ENCODE peak calls at places on chromosomes 3 and 15, in eight cellular contexts. S is colonic mucosa, O is AG04449, G is mucosa of descending colon, W is mesothelial cell of epicardium, B is left ventricle myocardium inferior, H is BJ, Z is psoas muscle. C is an unnamed sample.

GRCh38 chr15:81069356-81069755 is 64.7 kb upstream of the CFAP161 start:
- DNase-seq in H (no peak), B (no peak), G (no peak), W (no peak), Z (no peak), S (no peak), O (no peak), C (no peak)

GRCh38 chr15:63166219-63166618 is 8.9 kb upstream of the RPS27L start:
- DNase-seq in Z (no peak), G (no peak), W (no peak), S (no peak), O (no peak), H (no peak), B (no peak), C (no peak)

GRCh38 chr3:159139326-159139725 is 337.5 kb downstream of the MFSD1 start:
- DNase-seq in H (no peak), B (no peak), W (no peak), G (no peak), Z (no peak), S (no peak), O (no peak), C (no peak)

GRCh38 chr3:113254171-113254947 is 43.0 kb downstream of the BOC start:
- DNase-seq in O (no peak), G (no peak), B (no peak), W (no peak), H (no peak), Z (no peak), S (no peak), C (no peak)

GRCh38 chr3:128432898-128433629 is 33.6 kb downstream of the DNAJB8 start:
- DNase-seq in S (no peak), O (no peak), Z (no peak), B (no peak), H (no peak), W (no peak), G (no peak), C (no peak)

GRCh38 chr3:50342818-50343633 is 2.4 kb upstream of the RASSF1 start:
- DNase-seq in Z (no peak), G (no peak), W (no peak), S (peak), B (no peak), H (no peak), O (no peak), C (no peak)

GRCh38 chr3:168061332-168061996 is 34.3 kb downstream of the GOLIM4 start:
- DNase-seq in B (no peak), Z (no peak), S (no peak), H (no peak), O (no peak), G (no peak), W (no peak), C (no peak)

GRCh38 chr3:33184863-33185262 is 33.7 kb downstream of the SUSD5 start:
- DNase-seq in G (no peak), O (no peak), H (no peak), S (no peak), Z (no peak), B (no peak), W (no peak), C (no peak)

GRCh38 chr3:66441124-66441523 is 59.7 kb downstream of the LRIG1 start:
- DNase-seq in H (no peak), Z (no peak), W (no peak), B (no peak), G (no peak), S (no peak), O (no peak), C (no peak)

GRCh38 chr15:79593119-79593869 is 161.2 kb downstream of the MINAR1 start:
- DNase-seq in O (no peak), Z (no peak), B (no peak), H (no peak), W (no peak), G (no peak), S (no peak), C (no peak)

GRCh38 chr3:64316971-64317370 is 91.7 kb upstream of the PRICKLE2 start:
- DNase-seq in G (no peak), B (no peak), Z (no peak), O (no peak), H (no peak), W (no peak), S (no peak), C (no peak)

GRCh38 chr3:117587416-117587815 is 877.8 kb downstream of the TUSC7 start:
- DNase-seq in B (no peak), Z (no peak), H (no peak), S (no peak), O (no peak), G (no peak), W (no peak), C (no peak)

GRCh38 chr3:55549172-55549571 is 62.1 kb upstream of the WNT5A start:
- DNase-seq in O (peak), S (no peak), H (peak), G (no peak), Z (no peak), W (no peak), B (no peak), C (no peak)

GRCh38 chr15:96416934-96417759 is 86.6 kb downstream of the NR2F2 start:
- DNase-seq in B (no peak), Z (no peak), H (no peak), S (no peak), W (no peak), O (no peak), G (no peak), C (no peak)

GRCh38 chr15:34147371-34148140 is 45.7 kb downstream of the PGBD4 start:
- DNase-seq in W (no peak), B (no peak), H (no peak), G (no peak), S (no peak), Z (no peak), O (no peak), C (no peak)

GRCh38 chr3:53750253-53751210 is 95.7 kb downstream of the CHDH start:
- DNase-seq in W (no peak), H (no peak), O (no peak), B (peak), S (no peak), Z (no peak), G (no peak), C (no peak)

GRCh38 chr15:77034620-77035467 is 36.1 kb downstream of the TSPAN3 start:
- DNase-seq in H (no peak), W (peak), G (peak), S (peak), Z (peak), B (no peak), O (no peak), C (peak)

GRCh38 chr15:54618120-54618519 is 578.6 kb downstream of the RSL24D1 start:
- DNase-seq in B (no peak), H (no peak), S (no peak), G (no peak), O (no peak), W (no peak), Z (no peak), C (no peak)

GRCh38 chr3:183192650-183193300 is 30.2 kb upstream of the LAMP3 start:
- DNase-seq in S (no peak), W (no peak), H (no peak), Z (no peak), B (no peak), G (no peak), O (no peak), C (no peak)

GRCh38 chr3:135739755-135740154 is 225.8 kb upstream of the PPP2R3A start:
- DNase-seq in H (no peak), B (no peak), O (no peak), W (no peak), G (no peak), S (no peak), Z (no peak), C (no peak)

GRCh38 chr3:188244395-188244861 is 90.5 kb downstream of the LPP start:
- DNase-seq in H (no peak), W (no peak), B (no peak), O (peak), G (no peak), S (no peak), Z (no peak), C (no peak)

GRCh38 chr3:50674349-50675178 is at the start of gene DOCK3:
- DNase-seq in Z (peak), W (peak), B (peak), H (no peak), O (no peak), S (peak), G (peak), C (peak)

GRCh38 chr15:76177491-76178040 is 117.8 kb downstream of the TMEM266 start:
- DNase-seq in S (no peak), B (peak), G (no peak), W (no peak), O (no peak), Z (peak), H (peak), C (no peak)

GRCh38 chr3:188578579-188579363 is 424.8 kb downstream of the LPP start:
- DNase-seq in Z (peak), O (peak), B (peak), S (no peak), G (no peak), H (no peak), W (no peak), C (no peak)

GRCh38 chr15:56978898-56979662 is 60.6 kb downstream of the TCF12 start:
- DNase-seq in S (no peak), H (no peak), W (no peak), O (peak), B (no peak), G (no peak), Z (no peak), C (no peak)

GRCh38 chr15:38688761-38689160 is 124.1 kb upstream of the RASGRP1 start:
- DNase-seq in Z (no peak), S (no peak), G (no peak), B (no peak), H (no peak), W (no peak), O (no peak), C (no peak)

GRCh38 chr3:177875786-177876476 is 660.3 kb upstream of the KCNMB2 start:
- DNase-seq in S (no peak), W (no peak), H (no peak), O (no peak), B (no peak), Z (no peak), G (no peak), C (no peak)

GRCh38 chr3:113223831-113224240 is 12.5 kb downstream of the BOC start:
- DNase-seq in B (no peak), H (no peak), Z (no peak), W (no peak), O (no peak), S (no peak), G (no peak), C (no peak)

GRCh38 chr3:66931286-66931685 is 66.8 kb upstream of the KBTBD8 start:
- DNase-seq in W (no peak), B (no peak), S (no peak), Z (no peak), H (no peak), G (no peak), O (no peak), C (no peak)

GRCh38 chr15:95620934-95621579 is 709.4 kb upstream of the NR2F2 start:
- DNase-seq in B (no peak), Z (no peak), O (no peak), W (no peak), H (no peak), S (no peak), G (no peak), C (no peak)

GRCh38 chr3:177836671-177837070 is 639.4 kb upstream of the TBL1XR1 start:
- DNase-seq in Z (no peak), B (no peak), W (no peak), O (no peak), S (no peak), H (no peak), G (no peak), C (no peak)

GRCh38 chr3:132253262-132253878 is 63.8 kb upstream of the ACP3 start:
- DNase-seq in Z (no peak), W (no peak), B (no peak), S (peak), O (no peak), H (no peak), G (no peak), C (peak)

GRCh38 chr3:186605561-186606545 is 7.0 kb upstream of the AHSG start:
- DNase-seq in W (no peak), S (no peak), H (no peak), O (no peak), Z (no peak), G (no peak), B (no peak), C (no peak)

GRCh38 chr3:186612721-186613636 is at the start of gene AHSG:
- DNase-seq in W (no peak), O (no peak), H (no peak), B (no peak), G (no peak), S (no peak), Z (no peak), C (no peak)

GRCh38 chr3:186608624-186609215 is 4.1 kb upstream of the AHSG start:
- DNase-seq in O (no peak), B (no peak), Z (no peak), S (no peak), H (no peak), W (no peak), G (no peak), C (no peak)

GRCh38 chr3:186612065-186612464 is 795 bp upstream of the AHSG start:
- DNase-seq in G (no peak), H (no peak), Z (no peak), S (no peak), W (no peak), B (no peak), O (no peak), C (no peak)

DNA sequence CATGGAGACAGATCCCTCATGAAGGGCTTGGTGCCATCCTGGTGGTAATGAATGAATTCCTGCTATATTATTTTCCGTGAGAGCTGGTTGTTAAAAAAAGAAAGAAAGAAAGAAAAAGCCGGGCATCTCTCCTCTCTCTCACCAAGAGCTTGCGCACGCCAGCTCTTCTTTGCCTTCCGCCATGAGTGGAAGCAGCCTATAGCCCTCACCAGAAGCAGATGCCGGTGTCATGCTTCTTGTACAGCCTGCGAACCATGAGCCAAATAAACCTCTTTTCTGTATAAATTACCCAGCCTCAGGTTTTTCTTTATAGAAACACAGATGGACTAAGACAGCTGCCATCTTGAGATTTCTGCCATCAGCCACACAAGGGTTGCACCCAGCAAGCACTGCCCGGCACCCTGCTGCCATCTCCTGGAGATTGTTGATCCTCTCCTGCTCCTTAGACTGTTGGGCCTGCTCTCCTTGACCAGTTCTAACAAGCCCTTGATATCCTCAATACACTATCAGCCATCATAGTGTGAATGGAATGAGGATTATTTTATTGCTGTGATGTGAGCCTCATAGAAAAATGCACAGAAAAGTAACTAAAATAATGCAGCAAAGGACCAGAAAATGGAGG is 3.5 kb upstream of the AHSG start:
- DNase-seq in G (no peak), S (peak), B (no peak), Z (no peak), O (no peak), H (no peak), W (no peak), C (no peak)
- TF ChIP-seq CTCF in G (no peak), S (no peak), B (peak), Z (no peak), O (peak), H (peak), W (no peak), C (peak)

GRCh38 chr15:65962187-65962586 is 92.9 kb downstream of the RAB11A start:
- DNase-seq in S (no peak), O (no peak), W (no peak), B (no peak), G (no peak), Z (no peak), H (no peak), C (no peak)
- TF ChIP-seq CTCF in S (no peak), O (no peak), W (no peak), B (peak), G (no peak), Z (peak), H (no peak), C (no peak)

DNA sequence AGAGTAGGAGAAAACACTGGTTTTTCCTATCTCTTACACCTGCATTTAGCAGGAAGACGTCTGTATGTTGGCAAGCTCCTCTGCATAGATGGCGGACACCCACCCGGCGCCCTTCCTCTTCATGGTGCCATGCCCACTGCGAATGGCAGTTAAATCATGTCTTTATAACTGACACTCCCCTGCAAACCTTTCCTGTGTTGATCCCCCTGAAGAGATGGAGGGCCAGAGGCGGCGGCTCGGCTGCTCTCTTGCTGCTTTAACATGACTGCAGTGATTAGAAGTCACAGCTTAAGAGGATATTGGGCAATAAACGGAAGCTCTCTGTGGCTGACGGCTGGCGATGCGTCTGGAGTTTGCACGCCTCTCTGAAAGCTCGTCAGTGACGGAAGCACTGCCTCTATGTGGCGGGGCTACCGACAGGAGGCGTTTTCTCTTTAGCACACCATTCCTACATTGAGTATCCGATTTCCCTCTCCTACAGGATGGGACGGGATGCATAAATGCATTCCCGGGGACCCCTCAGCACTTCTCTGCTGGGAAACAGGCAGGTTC is 25.5 kb upstream of the SNRPA1 start:
- DNase-seq in G (peak), W (no peak), B (peak), O (no peak), H (no peak), S (no peak), Z (peak), C (no peak)
- TF ChIP-seq CTCF in G (no peak), W (no peak), B (no peak), O (peak), H (peak), S (no peak), Z (no peak), C (peak)

DNA sequence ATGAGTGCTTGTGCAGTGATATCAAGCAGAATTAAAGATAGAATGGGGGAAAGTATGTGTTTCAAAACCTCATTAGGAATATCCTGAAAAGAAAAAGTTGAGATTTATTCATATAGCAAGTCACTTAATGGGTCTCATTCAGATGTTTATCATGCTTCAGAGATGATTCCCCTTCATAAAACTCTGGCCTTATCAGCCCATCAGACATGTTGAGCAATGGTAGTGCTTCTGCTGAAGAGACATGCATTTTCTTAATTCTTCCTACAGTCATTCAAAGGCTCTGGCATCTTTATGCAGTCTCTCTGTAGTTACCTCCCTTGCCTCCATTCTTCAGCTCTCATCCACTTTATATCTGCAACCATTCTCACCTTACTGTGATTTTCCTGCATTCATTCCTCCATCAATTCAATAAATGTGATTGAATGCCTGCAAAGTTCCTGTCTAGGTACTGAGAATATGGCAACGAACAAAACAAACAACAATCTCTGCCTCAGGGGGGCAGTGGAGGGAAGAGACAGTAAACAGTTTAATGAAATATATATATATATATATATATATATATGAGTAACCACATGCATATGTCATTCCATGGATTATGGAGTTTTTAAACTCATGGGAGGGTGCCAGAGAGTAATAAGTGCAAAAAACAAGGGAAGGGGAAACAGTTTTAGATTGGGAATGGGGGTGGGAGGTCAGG is 138.5 kb downstream of the NECTIN3 start:
- DNase-seq in W (no peak), Z (no peak), B (no peak), O (peak), H (peak), G (no peak), S (no peak), C (no peak)
- TF ChIP-seq CTCF in W (no peak), Z (no peak), B (no peak), O (no peak), H (peak), G (no peak), S (no peak), C (no peak)

GRCh38 chr3:43249405-43249804 is 36.9 kb upstream of the SNRK start:
- DNase-seq in H (no peak), S (no peak), G (no peak), O (no peak), W (no peak), B (no peak), Z (no peak), C (no peak)
- TF ChIP-seq CTCF in H (no peak), S (no peak), G (no peak), O (no peak), W (no peak), B (no peak), Z (no peak), C (no peak)

DNA sequence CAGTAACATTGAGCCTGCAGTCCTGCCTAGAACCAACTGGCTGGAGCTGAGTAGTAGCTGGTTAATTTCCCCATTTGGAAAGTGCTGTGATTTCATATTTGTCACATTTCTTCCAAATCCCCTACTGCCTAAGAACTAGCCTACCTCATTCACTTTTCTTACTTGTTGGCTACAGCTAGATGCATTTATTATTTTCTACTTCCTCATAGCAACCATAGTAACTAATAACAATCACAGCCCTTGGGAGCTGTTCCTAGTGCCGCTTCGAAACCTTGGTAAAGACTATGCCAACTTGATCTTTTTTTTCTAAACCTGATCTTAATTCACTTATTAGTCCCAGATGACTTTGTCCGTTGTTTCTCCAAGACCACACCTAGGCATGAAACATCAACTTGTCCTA is 240.3 kb downstream of the FGF12 start:
- DNase-seq in Z (no peak), O (no peak), B (no peak), H (no peak), W (no peak), G (no peak), S (no peak), C (no peak)
- TF ChIP-seq CTCF in Z (no peak), O (no peak), B (no peak), H (no peak), W (no peak), G (no peak), S (no peak), C (no peak)

GRCh38 chr3:16828815-16829214 is 55.9 kb upstream of the PLCL2 start:
- DNase-seq in S (peak), B (no peak), O (no peak), Z (no peak), G (peak), H (no peak), W (no peak), C (no peak)
- TF ChIP-seq CTCF in S (peak), B (peak), O (peak), Z (peak), G (no peak), H (peak), W (peak), C (peak)

GRCh38 chr15:42077680-42078079 is 16.7 kb downstream of the PLA2G4D start:
- DNase-seq in W (peak), Z (no peak), S (peak), G (no peak), H (no peak), B (no peak), O (no peak), C (no peak)
- TF ChIP-seq CTCF in W (no peak), Z (no peak), S (no peak), G (no peak), H (no peak), B (no peak), O (no peak), C (no peak)

C was measured in neural crest cell.